ENCODE peak calls at places on chromosomes 6 and 20, in nine cellular contexts. K is tibial nerve, U is HCT116, Y is IMR-90, H is K562, F is heart left ventricle, B is ovary, M is stomach, X is A549. E is an unnamed sample.

GRCh38 chr6:159212026-159212425 is 42.8 kb downstream of the FNDC1 start:
- DNase-seq in K (no peak), U (no peak), Y (no peak), H (no peak), F (no peak), B (no peak), M (no peak), X (no peak), E (no peak)

GRCh38 chr20:1263853-1264252 is 2.2 kb upstream of the SNPH start:
- DNase-seq in K (no peak), U (no peak), Y (peak), H (no peak), F (no peak), B (no peak), M (no peak), X (no peak), E (no peak)

GRCh38 chr6:35065870-35066269 is 75.3 kb downstream of the TCP11 start:
- DNase-seq in K (no peak), U (no peak), Y (no peak), H (no peak), F (no peak), B (no peak), M (no peak), X (no peak), E (no peak)

GRCh38 chr6:36984581-36985383 is 1.2 kb downstream of the MTCH1 start:
- DNase-seq in K (no peak), U (peak), Y (peak), H (peak), F (peak), B (peak), M (no peak), X (peak), E (no peak)

GRCh38 chr6:166855416-166855815 is 100.9 kb downstream of the RNASET2 start:
- DNase-seq in K (no peak), U (no peak), Y (no peak), H (no peak), F (no peak), B (no peak), M (no peak), X (no peak), E (no peak)

GRCh38 chr6:88725111-88725711 is 238.2 kb downstream of the RNGTT start:
- DNase-seq in K (no peak), U (no peak), Y (peak), H (no peak), F (no peak), B (peak), M (no peak), X (no peak), E (no peak)

GRCh38 chr6:111958534-111958933 is 85.3 kb upstream of the FYN start:
- DNase-seq in K (no peak), U (no peak), Y (no peak), H (no peak), F (no peak), B (no peak), M (no peak), X (no peak), E (no peak)

GRCh38 chr6:2684766-2685754 is 65.7 kb downstream of the MYLK4 start:
- DNase-seq in K (no peak), U (no peak), Y (no peak), H (no peak), F (no peak), B (no peak), M (no peak), X (no peak), E (no peak)

GRCh38 chr6:125183391-125183790 is 29.8 kb downstream of the TPD52L1 start:
- DNase-seq in K (no peak), U (no peak), Y (no peak), H (no peak), F (no peak), B (no peak), M (no peak), X (no peak), E (no peak)

GRCh38 chr20:49323622-49324238 is 45.9 kb upstream of the ZNFX1 start:
- DNase-seq in K (no peak), U (peak), Y (peak), H (peak), F (peak), B (no peak), M (no peak), X (peak), E (no peak)

GRCh38 chr20:64268180-64268579 is 12.6 kb downstream of the PCMTD2 start:
- DNase-seq in K (no peak), U (no peak), Y (no peak), H (no peak), F (no peak), B (no peak), M (no peak), X (no peak), E (no peak)

GRCh38 chr20:49482621-49483017 is at the start of gene KCNB1:
- DNase-seq in K (peak), U (no peak), Y (peak), H (peak), F (peak), B (peak), M (peak), X (peak), E (no peak)

GRCh38 chr6:106794129-106794528 is 164.8 kb downstream of the QRSL1 start:
- DNase-seq in K (no peak), U (no peak), Y (no peak), H (no peak), F (no peak), B (no peak), M (no peak), X (no peak), E (no peak)

GRCh38 chr20:22274330-22274729 is 310.0 kb downstream of the FOXA2 start:
- DNase-seq in K (no peak), U (no peak), Y (no peak), H (no peak), F (no peak), B (no peak), M (no peak), X (no peak), E (no peak)

GRCh38 chr20:1122388-1123315 is 4.2 kb downstream of the PSMF1 start:
- DNase-seq in K (peak), U (no peak), Y (peak), H (no peak), F (peak), B (no peak), M (peak), X (peak), E (peak)

GRCh38 chr20:3323398-3323797 is 84.1 kb downstream of the DNAAF9 start:
- DNase-seq in K (no peak), U (no peak), Y (no peak), H (peak), F (no peak), B (no peak), M (no peak), X (no peak), E (no peak)

DNA sequence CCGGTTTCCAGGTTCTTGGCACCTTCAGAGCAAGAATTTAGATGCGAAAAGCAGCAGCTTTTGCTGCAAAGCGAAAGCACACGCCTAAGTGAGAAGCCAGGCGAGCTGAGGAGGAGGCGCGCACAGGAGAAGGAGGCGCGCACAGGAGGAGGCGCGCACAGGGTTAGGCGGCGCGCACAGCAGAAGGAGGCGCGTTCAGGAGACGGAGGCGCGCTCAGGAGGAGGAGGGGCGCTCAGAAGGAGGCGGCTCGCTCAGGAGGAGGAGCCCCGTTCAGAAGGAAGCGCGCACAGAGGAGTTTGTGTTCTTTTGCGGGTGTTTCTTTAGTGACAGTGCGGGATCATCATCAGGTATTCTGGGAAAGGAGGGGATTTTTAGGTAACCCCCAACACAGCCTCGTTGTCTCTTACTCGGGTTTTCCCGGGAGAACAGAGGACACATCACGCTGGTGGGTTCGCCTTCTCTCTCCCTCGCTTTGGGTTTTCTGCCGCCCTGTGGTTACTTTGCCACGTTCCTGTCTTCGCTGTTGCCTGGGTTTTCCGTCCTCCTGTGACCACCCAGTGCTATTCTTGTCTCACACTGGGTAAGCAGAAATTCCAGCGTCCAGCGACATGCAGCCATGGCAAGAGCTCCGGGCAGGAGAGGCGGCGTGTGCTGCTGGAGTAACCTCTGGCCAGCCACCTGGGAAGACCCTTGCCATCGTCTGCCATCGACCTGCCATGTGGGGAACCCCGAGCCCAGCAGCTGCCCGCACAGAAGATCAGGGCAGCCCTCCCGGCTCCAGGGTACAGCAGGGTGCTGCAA is 47.0 kb downstream of the WDR27 start:
- DNase-seq in K (peak), U (no peak), Y (peak), H (no peak), F (peak), B (peak), M (peak), X (peak), E (peak)
- TF ChIP-seq CTCF in K (peak), U (no peak), Y (peak), H (no peak), F (no peak), B (peak), M (no peak), X (peak), E (no peak)

GRCh38 chr6:26157838-26158580 is 70.8 kb downstream of the HFE start:
- DNase-seq in K (peak), U (peak), Y (peak), H (peak), F (peak), B (peak), M (peak), X (peak), E (peak)

GRCh38 chr6:26158581-26159416 is 71.6 kb downstream of the HFE start:
- DNase-seq in K (no peak), U (no peak), Y (peak), H (peak), F (peak), B (peak), M (peak), X (peak), E (peak)

GRCh38 chr6:26157150-26157837 is 70.1 kb downstream of the HFE start:
- DNase-seq in K (peak), U (no peak), Y (peak), H (peak), F (peak), B (peak), M (peak), X (no peak), E (peak)

GRCh38 chr6:26161322-26161721 is 74.1 kb downstream of the HFE start:
- DNase-seq in K (no peak), U (no peak), Y (no peak), H (no peak), F (no peak), B (no peak), M (no peak), X (no peak), E (no peak)

DNA sequence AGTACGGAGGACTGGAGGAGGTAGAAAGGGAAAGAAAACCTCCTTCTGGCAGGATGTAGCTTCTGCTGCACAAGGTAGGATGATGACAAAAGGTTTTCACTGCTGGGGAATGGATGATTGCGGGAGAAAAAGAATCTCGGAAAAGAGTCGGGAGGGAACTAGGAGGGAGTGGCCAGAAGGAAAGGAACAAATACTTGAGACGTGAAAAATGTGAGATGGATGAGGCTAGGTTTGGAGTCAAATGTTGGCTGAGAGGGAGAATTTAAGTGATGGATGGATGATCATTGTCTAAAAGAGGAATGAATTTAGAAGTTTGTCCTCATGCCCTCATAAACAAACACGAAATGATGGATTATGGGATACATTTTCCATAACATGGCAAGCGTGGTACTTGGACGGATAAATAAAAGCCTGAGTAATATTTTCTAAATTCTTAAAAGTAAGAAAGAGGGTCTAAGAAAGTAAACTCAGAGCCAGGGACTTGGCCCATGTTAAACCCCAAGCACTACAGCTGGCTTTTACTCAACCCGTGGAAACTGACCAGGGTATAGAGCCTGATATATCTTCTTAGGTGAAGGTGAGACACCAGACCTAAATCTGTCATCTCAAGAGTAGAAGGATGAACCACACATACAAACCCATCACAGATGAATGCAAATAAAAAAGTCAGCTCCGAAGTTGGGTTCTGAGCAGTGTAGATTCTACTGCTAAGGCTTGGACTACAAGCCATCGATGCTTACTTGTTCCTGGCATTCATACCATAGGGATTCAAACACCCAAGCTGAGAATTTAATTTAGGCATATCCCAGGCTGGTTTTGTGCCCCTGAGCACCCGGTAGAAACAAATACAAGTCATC is 72.4 kb downstream of the HFE start:
- DNase-seq in K (no peak), U (no peak), Y (no peak), H (no peak), F (no peak), B (no peak), M (no peak), X (peak), E (no peak)
- TF ChIP-seq POLR2A in K (no peak), U (no peak), Y (no peak), H (peak), F (no peak), B (no peak), M (no peak), X (no peak), E (no peak)

GRCh38 chr20:54623923-54624569 is 148.7 kb downstream of the DOK5 start:
- DNase-seq in K (no peak), U (no peak), Y (no peak), H (no peak), F (no peak), B (no peak), M (peak), X (no peak), E (no peak)

GRCh38 chr20:54618412-54618811 is 143.0 kb downstream of the DOK5 start:
- DNase-seq in K (no peak), U (no peak), Y (no peak), H (no peak), F (no peak), B (no peak), M (no peak), X (no peak), E (no peak)

GRCh38 chr20:54622338-54623280 is 147.2 kb downstream of the DOK5 start:
- DNase-seq in K (no peak), U (no peak), Y (peak), H (no peak), F (no peak), B (no peak), M (peak), X (no peak), E (no peak)

GRCh38 chr20:54624701-54625472 is 149.5 kb downstream of the DOK5 start:
- DNase-seq in K (no peak), U (no peak), Y (peak), H (no peak), F (peak), B (no peak), M (no peak), X (no peak), E (no peak)

GRCh38 chr20:54619181-54619580 is 143.8 kb downstream of the DOK5 start:
- DNase-seq in K (no peak), U (peak), Y (no peak), H (no peak), F (no peak), B (no peak), M (no peak), X (peak), E (no peak)
- H3K4me3 ChIP-seq in K (no peak), U (peak), Y (no peak), H (no peak), F (peak), B (no peak), M (no peak), X (no peak), E (no peak)

GRCh38 chr20:38471987-38472512 is 593 bp upstream of the RALGAPB start:
- DNase-seq in K (no peak), U (no peak), Y (no peak), H (no peak), F (no peak), B (no peak), M (no peak), X (no peak), E (no peak)

GRCh38 chr20:38471245-38471644 is 1.4 kb upstream of the RALGAPB start:
- DNase-seq in K (no peak), U (no peak), Y (no peak), H (no peak), F (no peak), B (no peak), M (no peak), X (no peak), E (no peak)

GRCh38 chr20:38477747-38478146 is 5.1 kb downstream of the RALGAPB start:
- DNase-seq in K (no peak), U (no peak), Y (no peak), H (no peak), F (no peak), B (no peak), M (no peak), X (no peak), E (no peak)

GRCh38 chr20:38472513-38473352 is at the start of gene RALGAPB:
- DNase-seq in K (peak), U (peak), Y (peak), H (peak), F (peak), B (peak), M (peak), X (peak), E (peak)

DNA sequence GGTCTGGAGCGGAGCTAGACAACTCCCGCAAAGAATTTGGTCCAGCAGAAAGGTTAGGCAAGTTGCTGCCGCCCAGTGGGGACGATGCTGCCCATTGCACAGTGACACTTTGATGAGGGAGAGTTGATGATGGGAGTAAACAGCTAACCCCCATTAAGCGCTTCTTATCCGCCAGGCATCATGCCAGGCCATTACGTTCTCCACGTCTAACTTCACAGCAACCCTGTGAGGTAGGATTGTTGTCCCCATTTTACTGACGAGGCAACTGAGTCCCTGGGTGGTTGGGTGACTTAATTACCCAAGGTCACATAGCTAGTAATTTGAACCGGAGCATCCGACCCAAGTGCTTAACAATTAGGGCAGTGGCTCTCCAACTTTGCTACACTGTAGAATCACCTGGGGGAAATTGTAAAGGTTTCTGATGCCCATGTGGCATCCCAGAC is 731 bp downstream of the RALGAPB start:
- DNase-seq in K (no peak), U (no peak), Y (no peak), H (peak), F (peak), B (no peak), M (peak), X (peak), E (no peak)
- TF ChIP-seq CTCF in K (no peak), U (peak), Y (no peak), H (peak), F (no peak), B (no peak), M (no peak), X (no peak), E (no peak)

GRCh38 chr6:7138921-7139358 is 31.2 kb downstream of the RREB1 start:
- DNase-seq in K (no peak), U (peak), Y (no peak), H (no peak), F (no peak), B (no peak), M (peak), X (peak), E (no peak)
- TF ChIP-seq POLR2A in K (no peak), U (no peak), Y (no peak), H (no peak), F (no peak), B (no peak), M (no peak), X (no peak), E (no peak)

DNA sequence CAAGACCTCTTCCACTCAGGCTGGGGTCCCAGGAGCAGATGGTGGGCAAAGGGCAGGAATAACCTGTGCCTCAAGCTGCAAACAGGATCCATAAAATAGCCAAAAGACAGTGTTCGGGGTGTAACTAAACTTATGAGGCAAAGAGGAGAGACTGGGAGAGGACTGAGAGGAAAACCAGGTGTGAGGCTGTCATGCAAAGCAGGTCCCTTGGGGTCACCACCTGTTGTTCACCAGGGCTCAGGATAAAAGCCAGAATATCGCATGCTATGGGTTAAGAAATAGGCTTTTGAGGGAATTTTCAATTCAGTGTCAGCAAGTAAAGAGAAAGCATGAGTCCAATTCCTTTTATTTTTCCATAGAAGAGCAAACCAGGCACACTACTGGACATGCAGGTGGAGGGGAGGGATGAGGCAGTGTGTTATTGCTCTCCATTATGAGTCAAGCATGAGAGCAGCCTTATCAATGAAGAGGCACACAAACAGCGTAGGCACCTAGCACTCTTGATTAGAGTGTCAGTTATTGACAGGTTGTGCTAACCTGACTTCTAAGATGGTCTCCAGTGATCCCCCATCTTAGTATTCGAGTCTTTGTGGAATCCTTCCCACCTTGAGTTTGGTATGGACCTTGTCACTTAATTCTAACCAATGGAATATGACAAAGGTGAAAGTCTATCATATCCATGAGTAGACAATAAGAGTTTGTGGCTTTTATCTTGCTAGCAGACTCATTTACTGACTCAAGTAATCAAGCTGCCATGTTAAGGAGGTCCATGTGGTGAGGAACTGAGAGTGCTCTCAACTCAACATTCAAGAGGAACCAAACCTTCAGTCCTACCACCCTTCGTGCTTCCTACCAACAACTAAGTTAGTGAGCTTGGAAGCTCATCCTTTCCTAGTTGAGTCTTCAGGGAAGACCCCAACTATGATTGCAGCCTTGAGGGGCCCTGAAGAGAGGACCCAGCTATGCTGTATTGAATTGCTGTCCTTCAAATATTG is 18.8 kb downstream of the HLA-E start:
- DNase-seq in K (no peak), U (no peak), Y (no peak), H (no peak), F (no peak), B (no peak), M (no peak), X (no peak), E (no peak)
- H3K4me3 ChIP-seq in K (no peak), U (no peak), Y (no peak), H (no peak), F (no peak), B (no peak), M (no peak), X (no peak), E (no peak)

GRCh38 chr6:18392346-18392877 is 5.3 kb downstream of the RNF144B start:
- DNase-seq in K (no peak), U (no peak), Y (no peak), H (no peak), F (no peak), B (no peak), M (no peak), X (no peak), E (no peak)
- TF ChIP-seq CTCF in K (no peak), U (no peak), Y (no peak), H (no peak), F (no peak), B (no peak), M (no peak), X (no peak), E (no peak)